ENCODE peak calls at places on chromosomes 5 and 9, in five cellular contexts. One of them, this sample, is unnamed.

GRCh38 chr9:138050472-138051330 is 173.1 kb downstream of the CACNA1B start:
- DNase-seq in activated CD8-positive, alpha-beta memory T cell treated with anti-CD3 and anti-CD28 coated beads, Interleukin-2, amount 10 ng/mL, durations not matched to agents 7 days and 5 days: no peak
- DNase-seq in NCI-H1930: no peak
- DNase-seq in ovary: no peak
- DNase-seq in AG04450: no peak
- DNase-seq in this sample: no peak

GRCh38 chr9:131270171-131271015 is 5.9 kb downstream of the FAM78A start:
- DNase-seq in activated CD8-positive, alpha-beta memory T cell treated with anti-CD3 and anti-CD28 coated beads, Interleukin-2, amount 10 ng/mL, durations not matched to agents 7 days and 5 days: peak; percentile 75
- DNase-seq in NCI-H1930: no peak
- DNase-seq in ovary: no peak
- DNase-seq in AG04450: no peak
- DNase-seq in this sample: peak; percentile 25

GRCh38 chr5:157870837-157871834 is 12.2 kb upstream of the CLINT1 start:
- DNase-seq in activated CD8-positive, alpha-beta memory T cell treated with anti-CD3 and anti-CD28 coated beads, Interleukin-2, amount 10 ng/mL, durations not matched to agents 7 days and 5 days: no peak
- DNase-seq in NCI-H1930: no peak
- DNase-seq in ovary: no peak
- DNase-seq in AG04450: no peak
- DNase-seq in this sample: peak; percentile 65

GRCh38 chr9:86303316-86303975 is 21.1 kb upstream of the ISCA1 start:
- DNase-seq in activated CD8-positive, alpha-beta memory T cell treated with anti-CD3 and anti-CD28 coated beads, Interleukin-2, amount 10 ng/mL, durations not matched to agents 7 days and 5 days: peak; percentile 68
- DNase-seq in NCI-H1930: no peak
- DNase-seq in ovary: no peak
- DNase-seq in AG04450: no peak
- DNase-seq in this sample: no peak

GRCh38 chr5:95822038-95822407 is 503 bp downstream of the GLRX start:
- DNase-seq in activated CD8-positive, alpha-beta memory T cell treated with anti-CD3 and anti-CD28 coated beads, Interleukin-2, amount 10 ng/mL, durations not matched to agents 7 days and 5 days: peak; percentile 52
- DNase-seq in NCI-H1930: no peak
- DNase-seq in ovary: peak; percentile 58
- DNase-seq in AG04450: no peak
- DNase-seq in this sample: no peak

GRCh38 chr5:141598389-141599360 is 20.1 kb downstream of the DIAPH1 start:
- DNase-seq in activated CD8-positive, alpha-beta memory T cell treated with anti-CD3 and anti-CD28 coated beads, Interleukin-2, amount 10 ng/mL, durations not matched to agents 7 days and 5 days: no peak
- DNase-seq in NCI-H1930: no peak
- DNase-seq in ovary: no peak
- DNase-seq in AG04450: no peak
- DNase-seq in this sample: no peak

GRCh38 chr9:133359420-133360175 is 3.2 kb downstream of the SURF2 start:
- DNase-seq in activated CD8-positive, alpha-beta memory T cell treated with anti-CD3 and anti-CD28 coated beads, Interleukin-2, amount 10 ng/mL, durations not matched to agents 7 days and 5 days: no peak
- DNase-seq in NCI-H1930: peak; percentile 37
- DNase-seq in ovary: no peak
- DNase-seq in AG04450: no peak
- DNase-seq in this sample: no peak

GRCh38 chr9:137293482-137294090 is 8.5 kb downstream of the NRARP start:
- DNase-seq in activated CD8-positive, alpha-beta memory T cell treated with anti-CD3 and anti-CD28 coated beads, Interleukin-2, amount 10 ng/mL, durations not matched to agents 7 days and 5 days: no peak
- DNase-seq in NCI-H1930: no peak
- DNase-seq in ovary: peak; percentile 16
- DNase-seq in AG04450: no peak
- DNase-seq in this sample: no peak

GRCh38 chr9:91885746-91886432 is 64.1 kb downstream of the ROR2 start:
- DNase-seq in activated CD8-positive, alpha-beta memory T cell treated with anti-CD3 and anti-CD28 coated beads, Interleukin-2, amount 10 ng/mL, durations not matched to agents 7 days and 5 days: no peak
- DNase-seq in NCI-H1930: no peak
- DNase-seq in ovary: no peak
- DNase-seq in AG04450: no peak
- DNase-seq in this sample: no peak

GRCh38 chr5:1490360-1490759 is 33.4 kb downstream of the LPCAT1 start:
- DNase-seq in activated CD8-positive, alpha-beta memory T cell treated with anti-CD3 and anti-CD28 coated beads, Interleukin-2, amount 10 ng/mL, durations not matched to agents 7 days and 5 days: no peak
- DNase-seq in NCI-H1930: no peak
- DNase-seq in ovary: no peak
- DNase-seq in AG04450: no peak
- DNase-seq in this sample: no peak

GRCh38 chr5:141496038-141496437 is 7.2 kb downstream of the PCDHGC5 start:
- DNase-seq in activated CD8-positive, alpha-beta memory T cell treated with anti-CD3 and anti-CD28 coated beads, Interleukin-2, amount 10 ng/mL, durations not matched to agents 7 days and 5 days: no peak
- DNase-seq in NCI-H1930: no peak
- DNase-seq in ovary: no peak
- DNase-seq in AG04450: no peak
- DNase-seq in this sample: no peak

GRCh38 chr5:74464512-74465209 is 175.9 kb downstream of the ENC1 start:
- DNase-seq in activated CD8-positive, alpha-beta memory T cell treated with anti-CD3 and anti-CD28 coated beads, Interleukin-2, amount 10 ng/mL, durations not matched to agents 7 days and 5 days: no peak
- DNase-seq in NCI-H1930: no peak
- DNase-seq in ovary: no peak
- DNase-seq in AG04450: no peak
- DNase-seq in this sample: no peak

GRCh38 chr5:27316283-27316675 is 277.9 kb upstream of the CDH9 start:
- DNase-seq in activated CD8-positive, alpha-beta memory T cell treated with anti-CD3 and anti-CD28 coated beads, Interleukin-2, amount 10 ng/mL, durations not matched to agents 7 days and 5 days: no peak
- DNase-seq in NCI-H1930: no peak
- DNase-seq in ovary: no peak
- DNase-seq in AG04450: peak; percentile 32
- DNase-seq in this sample: no peak

GRCh38 chr9:136160939-136161610 is 42.4 kb upstream of the TMEM250 start:
- DNase-seq in activated CD8-positive, alpha-beta memory T cell treated with anti-CD3 and anti-CD28 coated beads, Interleukin-2, amount 10 ng/mL, durations not matched to agents 7 days and 5 days: no peak
- DNase-seq in NCI-H1930: no peak
- DNase-seq in ovary: no peak
- DNase-seq in AG04450: no peak
- DNase-seq in this sample: no peak

GRCh38 chr5:150665044-150665443 is 4.0 kb downstream of the MYOZ3 start:
- DNase-seq in activated CD8-positive, alpha-beta memory T cell treated with anti-CD3 and anti-CD28 coated beads, Interleukin-2, amount 10 ng/mL, durations not matched to agents 7 days and 5 days: no peak
- DNase-seq in NCI-H1930: no peak
- DNase-seq in ovary: no peak
- DNase-seq in AG04450: no peak
- DNase-seq in this sample: no peak

GRCh38 chr9:80185112-80185738 is 613.5 kb downstream of the TLE4 start:
- DNase-seq in activated CD8-positive, alpha-beta memory T cell treated with anti-CD3 and anti-CD28 coated beads, Interleukin-2, amount 10 ng/mL, durations not matched to agents 7 days and 5 days: no peak
- DNase-seq in NCI-H1930: no peak
- DNase-seq in ovary: no peak
- DNase-seq in AG04450: no peak
- DNase-seq in this sample: no peak

GRCh38 chr9:121450241-121450640 is 49.4 kb downstream of the GGTA1 start:
- DNase-seq in activated CD8-positive, alpha-beta memory T cell treated with anti-CD3 and anti-CD28 coated beads, Interleukin-2, amount 10 ng/mL, durations not matched to agents 7 days and 5 days: no peak
- DNase-seq in NCI-H1930: no peak
- DNase-seq in ovary: no peak
- DNase-seq in AG04450: no peak
- DNase-seq in this sample: no peak